ENCODE peak calls at places on chromosomes 4 and X, in five cellular contexts. J is H1, X is H9, L is IMR-90, P is neuronal stem cell. R is an unnamed sample.
A peak's percentile ranks its signal among the peaks of the same experiment; 100 is the strongest.

GRCh38 chrX:124719060-124719459 is 372.7 kb downstream of the SH2D1A start:
- DNase-seq in J (no peak), X (no peak), L (no peak), P (no peak), R (no peak)

GRCh38 chr4:185969657-185970056 is 99.3 kb upstream of the TLR3 start:
- DNase-seq in J (no peak), X (no peak), L (no peak), P (no peak), R (no peak)

GRCh38 chr4:24794916-24795665 is at the start of gene SOD3:
- DNase-seq in J (peak; percentile 74), X (peak; percentile 93), L (peak; percentile 86), P (peak; percentile 48), R (peak; percentile 92)

GRCh38 chrX:103533428-103534216 is 14.3 kb upstream of the RAB40A start:
- DNase-seq in J (peak; percentile 83), X (peak; percentile 77), L (peak; percentile 65), P (peak; percentile 67), R (peak; percentile 91)

GRCh38 chr4:95120456-95120855 is 362.7 kb downstream of the BMPR1B start:
- DNase-seq in J (no peak), X (no peak), L (no peak), P (no peak), R (no peak)

GRCh38 chrX:19874391-19875050 is 12.9 kb downstream of the SH3KBP1 start:
- DNase-seq in J (no peak), X (no peak), L (no peak), P (no peak), R (no peak)

GRCh38 chr4:123127218-123127617 is 204.8 kb upstream of the NUDT6 start:
- DNase-seq in J (no peak), X (no peak), L (peak; percentile 42), P (no peak), R (peak; percentile 8)

GRCh38 chr4:46404961-46405360 is 15.0 kb upstream of the GABRA2 start:
- DNase-seq in J (peak; percentile 49), X (peak; percentile 81), L (peak; percentile 59), P (no peak), R (no peak)

GRCh38 chr4:118968006-118968405 is 79.4 kb downstream of the SYNPO2 start:
- DNase-seq in J (no peak), X (peak; percentile 71), L (peak; percentile 87), P (no peak), R (peak; percentile 17)

GRCh38 chr4:178086324-178086723 is 644.1 kb upstream of the AGA start:
- DNase-seq in J (no peak), X (peak; percentile 65), L (peak; percentile 1), P (peak; percentile 6), R (no peak)

GRCh38 chr4:102825261-102826071 is 1.9 kb downstream of the UBE2D3 start:
- DNase-seq in J (no peak), X (peak; percentile 50), L (peak; percentile 73), P (peak; percentile 8), R (peak; percentile 83)

GRCh38 chr4:102500371-102501175 is 586 bp upstream of the NFKB1 start:
- DNase-seq in J (no peak), X (peak; percentile 48), L (peak; percentile 61), P (peak; percentile 11), R (peak; percentile 21)

GRCh38 chr4:155179216-155179615 is 29.2 kb upstream of the NPY2R start:
- DNase-seq in J (no peak), X (no peak), L (no peak), P (no peak), R (no peak)

GRCh38 chr4:81380364-81380853 is 91.3 kb downstream of the RASGEF1B start:
- DNase-seq in J (no peak), X (no peak), L (no peak), P (no peak), R (no peak)

GRCh38 chr4:155543126-155543765 is 123.4 kb upstream of the GUCY1A1 start:
- DNase-seq in J (no peak), X (no peak), L (peak; percentile 83), P (no peak), R (no peak)

GRCh38 chr4:52861171-52861873 is 795 bp upstream of the RASL11B start:
- DNase-seq in J (no peak), X (no peak), L (no peak), P (no peak), R (no peak)

GRCh38 chr4:169102011-169102410 is 92.0 kb upstream of the CBR4 start:
- DNase-seq in J (no peak), X (no peak), L (no peak), P (no peak), R (no peak)

GRCh38 chrX:22122510-22122909 is 90.4 kb downstream of the PHEX start:
- DNase-seq in J (no peak), X (no peak), L (peak; percentile 82), P (no peak), R (no peak)

GRCh38 chrX:14616301-14616700 is 87.0 kb downstream of the GLRA2 start:
- DNase-seq in J (no peak), X (no peak), L (peak; percentile 38), P (no peak), R (no peak)

GRCh38 chr4:183860726-183861125 is 44.4 kb upstream of the STOX2 start:
- DNase-seq in J (no peak), X (no peak), L (no peak), P (no peak), R (no peak)

GRCh38 chr4:174826660-174827059 is 2.4 kb downstream of the GLRA3 start:
- DNase-seq in J (no peak), X (no peak), L (no peak), P (no peak), R (no peak)

GRCh38 chr4:17447675-17448298 is 64.1 kb downstream of the QDPR start:
- DNase-seq in J (peak; percentile 59), X (peak; percentile 50), L (peak; percentile 81), P (peak; percentile 65), R (peak; percentile 49)

GRCh38 chr4:26826721-26827120 is 33.9 kb upstream of the STIM2 start:
- DNase-seq in J (no peak), X (no peak), L (peak; percentile 59), P (no peak), R (peak; percentile 15)

GRCh38 chr4:165600959-165601674 is 222.3 kb downstream of the CPE start:
- DNase-seq in J (no peak), X (no peak), L (no peak), P (no peak), R (no peak)

GRCh38 chr4:78781086-78781630 is 5.0 kb downstream of the BMP2K start:
- DNase-seq in J (no peak), X (no peak), L (no peak), P (no peak), R (no peak)

GRCh38 chr4:137069473-137069872 is 462.8 kb downstream of the PCDH18 start:
- DNase-seq in J (no peak), X (no peak), L (no peak), P (no peak), R (no peak)

GRCh38 chr4:148954011-148954749 is 512.0 kb upstream of the NR3C2 start:
- DNase-seq in J (no peak), X (no peak), L (no peak), P (no peak), R (no peak)

GRCh38 chr4:164977243-164978164 is at the start of gene TRIM61:
- DNase-seq in J (peak; percentile 83), X (peak; percentile 44), L (peak; percentile 54), P (peak; percentile 65), R (no peak)

GRCh38 chr4:185263419-185263818 is 54.0 kb downstream of the SNX25 start:
- DNase-seq in J (no peak), X (no peak), L (no peak), P (no peak), R (no peak)

GRCh38 chr4:6783111-6783981 is 819 bp downstream of the KIAA0232 start:
- DNase-seq in J (peak; percentile 90), X (peak; percentile 86), L (peak; percentile 79), P (peak; percentile 93), R (peak; percentile 76)
- H3K14ac ChIP-seq in J (peak overlapping the region; percentile 5), X (peak overlapping the region; percentile 11), L (peak overlapping the region; percentile 53), P (no peak overlapping the region), R (peak overlapping the region; percentile 91)

GRCh38 chr4:145732895-145733880 is 53.2 kb downstream of the C4orf51 start:
- DNase-seq in J (peak; percentile 93), X (peak; percentile 94), L (peak; percentile 89), P (peak; percentile 88), R (peak; percentile 77)
- H3K14ac ChIP-seq in J (no peak overlapping the region), X (peak overlapping the region; percentile 96), L (peak overlapping the region; percentile 99), P (no peak overlapping the region), R (peak overlapping the region; percentile 97)

GRCh38 chr4:99810536-99810935 is 6.1 kb upstream of the DAPP1 start:
- DNase-seq in J (no peak), X (no peak), L (no peak), P (no peak), R (peak; percentile 93)

GRCh38 chr4:99808260-99808857 is 8.3 kb upstream of the DAPP1 start:
- DNase-seq in J (peak; percentile 83), X (peak; percentile 81), L (peak; percentile 21), P (peak; percentile 50), R (peak; percentile 87)

GRCh38 chr4:99811117-99811516 is 5.5 kb upstream of the DAPP1 start:
- DNase-seq in J (no peak), X (no peak), L (no peak), P (no peak), R (peak; percentile 67)

GRCh38 chr4:99809326-99809725 is 7.3 kb upstream of the DAPP1 start:
- DNase-seq in J (no peak), X (no peak), L (no peak), P (no peak), R (no peak)

DNA sequence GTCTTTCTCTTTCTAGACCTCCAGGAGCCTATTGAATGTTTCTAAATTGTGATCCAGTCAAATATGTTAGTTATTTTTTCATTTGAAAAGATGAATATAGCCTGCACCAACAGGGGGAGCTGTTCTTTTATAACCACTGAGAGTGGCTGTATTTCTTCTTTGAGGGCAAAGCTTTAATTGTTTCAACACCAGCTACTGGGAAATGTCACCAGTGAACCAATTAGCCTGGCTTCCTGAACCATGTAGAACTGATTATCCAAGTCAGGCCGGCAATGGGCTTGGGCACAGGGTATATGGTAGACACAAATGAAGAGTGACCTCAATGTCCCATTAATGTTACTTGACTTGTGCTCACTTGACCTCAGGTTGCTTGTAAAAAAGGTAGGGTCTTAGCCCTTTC is 4.8 kb upstream of the DAPP1 start:
- DNase-seq in J (no peak), X (no peak), L (peak; percentile 20), P (no peak), R (peak; percentile 88)
- H3K14ac ChIP-seq in J (no peak overlapping the region), X (no peak overlapping the region), L (no peak overlapping the region), P (no peak overlapping the region), R (no peak overlapping the region)

GRCh38 chr4:70902577-70903281 is 560 bp downstream of the MOB1B start:
- DNase-seq in J (no peak), X (no peak), L (peak; percentile 21), P (peak; percentile 11), R (no peak)
- H3K14ac ChIP-seq in J (no peak overlapping the region), X (peak overlapping the region; percentile 21), L (peak overlapping the region; percentile 84), P (peak overlapping the region; percentile 96), R (peak overlapping the region; percentile 68)

DNA sequence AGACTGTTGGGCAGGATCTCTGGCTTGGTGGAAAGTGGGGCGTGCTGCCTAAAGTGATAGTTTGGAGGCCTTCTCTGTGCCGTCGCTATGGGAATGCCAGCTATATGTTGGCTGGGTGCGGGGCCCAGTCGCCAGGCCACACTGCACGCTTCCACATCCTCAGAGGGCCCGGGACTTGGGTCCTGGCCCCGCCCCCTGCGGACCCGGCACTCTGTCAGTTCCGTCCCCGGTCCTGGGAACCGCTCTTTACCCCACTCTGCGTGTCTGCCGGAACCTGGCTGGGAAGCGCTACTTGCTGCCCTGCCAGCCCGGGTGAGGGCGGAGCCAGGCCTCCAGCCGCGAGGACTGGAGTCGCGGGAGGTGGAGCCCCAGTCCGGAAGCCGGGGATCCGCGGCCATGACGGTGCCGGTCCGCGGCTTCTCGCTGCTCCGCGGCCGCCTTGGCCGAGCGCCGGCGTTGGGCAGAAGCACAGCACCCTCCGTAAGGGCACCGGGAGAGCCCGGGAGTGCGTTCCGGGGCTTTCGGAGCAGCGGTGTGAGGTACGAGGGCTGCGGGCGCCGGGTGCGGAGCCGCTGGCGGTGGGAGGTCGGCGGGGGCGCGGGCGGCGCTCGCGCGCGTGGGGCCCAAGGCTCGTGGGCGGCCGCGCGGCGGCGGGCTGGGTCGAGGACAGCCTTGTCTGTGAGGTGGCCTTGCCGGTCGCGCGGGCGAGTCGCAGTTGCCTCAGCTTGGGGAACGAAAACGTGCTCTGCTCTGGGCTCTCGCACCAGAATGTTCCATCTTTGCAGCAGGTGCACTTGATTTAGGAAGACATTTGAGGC is at the start of gene MTHFD2L:
- DNase-seq in J (peak; percentile 93), X (peak; percentile 95), L (peak; percentile 93), P (peak; percentile 78), R (peak; percentile 91)
- H3K14ac ChIP-seq in J (no peak within 1 kb of the TSS), X (peak within 1 kb of the TSS; percentile 95), L (peak within 1 kb of the TSS; percentile 97), P (no peak within 1 kb of the TSS), R (peak within 1 kb of the TSS; percentile 89)

R was measured in trophoblast cell.